ENCODE peak calls at places on chromosomes 16 and 17, in nine cellular contexts. P is adipocyte; O is AG10803; Y is activated naive CD4-positive, alpha-beta T cell treated with anti-CD3 and anti-CD28 coated beads, Interleukin-2, amount 10 ng/mL, durations not matched to agents 7 days and 5 days; K is heart right ventricle; Q is B cell; R is tibial nerve; W is hippocampal formation; S is ACHN. N is an unnamed sample.

GRCh38 chr17:50087246-50087911 is 7.8 kb upstream of the PDK2 start:
- DNase-seq in O (peak), Y (peak), R (peak), K (peak), S (peak), P (peak), Q (peak), W (peak), N (no peak)

GRCh38 chr16:69064164-69064563 is 41.3 kb upstream of the HAS3 start:
- DNase-seq in P (peak), S (peak), Q (no peak), R (no peak), K (no peak), W (no peak), O (no peak), Y (no peak), N (no peak)

GRCh38 chr17:71699907-71700306 is 420.9 kb upstream of the SOX9 start:
- DNase-seq in Y (no peak), R (no peak), P (no peak), O (no peak), W (no peak), K (no peak), S (no peak), Q (no peak), N (no peak)

GRCh38 chr17:17070931-17071330 is 28.7 kb downstream of the MPRIP start:
- DNase-seq in Q (no peak), O (no peak), S (no peak), K (no peak), W (no peak), P (no peak), Y (peak), R (no peak), N (no peak)

GRCh38 chr16:64182985-64183384 is 938.9 kb downstream of the CDH11 start:
- DNase-seq in P (peak), O (peak), R (no peak), K (no peak), S (no peak), Q (no peak), Y (no peak), W (no peak), N (no peak)

GRCh38 chr17:74852237-74853047 is 7.2 kb downstream of the GRIN2C start:
- DNase-seq in Y (peak), W (no peak), K (no peak), O (no peak), P (peak), R (no peak), Q (no peak), S (no peak), N (no peak)

GRCh38 chr17:40951011-40951622 is 13.7 kb upstream of the KRT23 start:
- DNase-seq in W (no peak), P (no peak), R (no peak), S (no peak), K (no peak), Q (no peak), Y (no peak), O (no peak), N (no peak)

GRCh38 chr16:49773534-49774486 is 82.1 kb downstream of the ZNF423 start:
- DNase-seq in R (no peak), W (no peak), S (no peak), K (no peak), Q (no peak), O (no peak), Y (no peak), P (peak), N (no peak)

GRCh38 chr17:65477600-65477999 is 83.8 kb downstream of the AXIN2 start:
- DNase-seq in O (no peak), K (no peak), S (no peak), W (no peak), Q (no peak), P (no peak), R (no peak), Y (no peak), N (no peak)

GRCh38 chr17:55833311-55833710 is 82.5 kb downstream of the PCTP start:
- DNase-seq in K (no peak), Q (no peak), Y (no peak), P (peak), S (no peak), W (no peak), R (no peak), O (peak), N (no peak)

GRCh38 chr17:73371285-73371684 is 59.5 kb upstream of the CDC42EP4 start:
- DNase-seq in S (peak), R (no peak), Q (no peak), O (peak), Y (no peak), P (peak), K (no peak), W (no peak), N (no peak)

GRCh38 chr17:4511199-4511932 is 12.7 kb downstream of the SPNS2 start:
- DNase-seq in W (no peak), O (no peak), Y (no peak), S (no peak), P (no peak), R (no peak), Q (no peak), K (no peak), N (no peak)

GRCh38 chr17:37762669-37763068 is 17.8 kb upstream of the HNF1B start:
- DNase-seq in K (no peak), Q (no peak), O (no peak), R (no peak), Y (no peak), P (peak), S (no peak), W (no peak), N (no peak)

GRCh38 chr17:29642171-29642611 is 19.5 kb upstream of the CORO6 start:
- DNase-seq in S (no peak), O (no peak), Q (no peak), K (no peak), W (no peak), P (no peak), R (no peak), Y (no peak), N (no peak)

GRCh38 chr16:27324851-27325301 is 11.1 kb downstream of the IL4R start:
- DNase-seq in W (no peak), K (no peak), Y (no peak), Q (no peak), P (no peak), O (no peak), R (no peak), S (no peak), N (no peak)

GRCh38 chr17:5708344-5708743 is 124.0 kb upstream of the NLRP1 start:
- DNase-seq in Y (no peak), P (no peak), Q (no peak), O (no peak), W (no peak), K (no peak), S (no peak), R (no peak), N (no peak)

GRCh38 chr17:64938925-64939474 is 19.7 kb upstream of the LRRC37A3 start:
- DNase-seq in S (peak), R (no peak), W (peak), P (peak), Q (peak), Y (peak), K (peak), O (peak), N (peak)

GRCh38 chr16:50900391-50900942 is 158.6 kb downstream of the CYLD start:
- DNase-seq in Q (no peak), O (no peak), Y (no peak), P (no peak), K (no peak), R (no peak), W (no peak), S (no peak), N (no peak)